ENCODE peak calls at places on chromosome 6, in six cellular contexts. O is upper lobe of right lung; W is stimulated activated CD8-positive, alpha-beta memory T cell treated with anti-CD3 and anti-CD28 coated beads, Interleukin-7, amount 100 ng/mL, for 24 hours; T is fibroblast of pulmonary artery; P is astrocyte of the spinal cord; Y is cerebellar nuclear complex. K is an unnamed sample.

GRCh38 chr6:106084106-106084963 is 1.8 kb upstream of the PRDM1 start:
- DNase-seq in O (no peak), W (no peak), T (peak), P (peak), Y (no peak), K (no peak)

GRCh38 chr6:118810420-118811027 is 83.4 kb upstream of the ASF1A start:
- DNase-seq in O (no peak), W (peak), T (no peak), P (no peak), Y (no peak), K (no peak)

GRCh38 chr6:137717074-137718073 is 149.7 kb upstream of the TNFAIP3 start:
- DNase-seq in O (no peak), W (no peak), T (no peak), P (peak), Y (no peak), K (no peak)

GRCh38 chr6:99611148-99611547 is 4.5 kb downstream of the PRDM13 start:
- DNase-seq in O (no peak), W (no peak), T (no peak), P (no peak), Y (no peak), K (no peak)

GRCh38 chr6:144265390-144265789 is 19.7 kb upstream of the UTRN start:
- DNase-seq in O (no peak), W (no peak), T (peak), P (peak), Y (no peak), K (no peak)

GRCh38 chr6:20953019-20953418 is 418.8 kb downstream of the CDKAL1 start:
- DNase-seq in O (no peak), W (no peak), T (no peak), P (peak), Y (no peak), K (no peak)

GRCh38 chr6:116954938-116955337 is 77.9 kb downstream of the RFX6 start:
- DNase-seq in O (no peak), W (no peak), T (no peak), P (no peak), Y (no peak), K (no peak)

GRCh38 chr6:101226677-101227135 is 166.8 kb upstream of the GRIK2 start:
- DNase-seq in O (no peak), W (no peak), T (peak), P (peak), Y (no peak), K (no peak)

K was measured in cardiac septum.